ENCODE peak calls at places on chromosomes 6 and 20, in nine cellular contexts. One of them, this sample, is unnamed.

GRCh38 chr6:97059473-97059872 is 134.9 kb downstream of the KLHL32 start:
- DNase-seq in nephron progenitor cell: no peak
- DNase-seq in astrocyte of the cerebellum: peak; percentile 16
- DNase-seq in EH: peak; percentile 44
- DNase-seq in stomach: no peak
- DNase-seq in A549: peak; percentile 9
- DNase-seq in glomerular endothelial cell: no peak
- DNase-seq in GM12892: no peak
- DNase-seq in stimulated activated CD8-positive, alpha-beta memory T cell treated with anti-CD3 and anti-CD28 coated beads, Interleukin-15, amount 100 ng/mL, for 1 hour: no peak
- DNase-seq in this sample: no peak

GRCh38 chr6:46378882-46379405 is 112.3 kb downstream of the RCAN2 start:
- DNase-seq in nephron progenitor cell: no peak
- DNase-seq in astrocyte of the cerebellum: no peak
- DNase-seq in EH: no peak
- DNase-seq in stomach: no peak
- DNase-seq in A549: no peak
- DNase-seq in glomerular endothelial cell: no peak
- DNase-seq in GM12892: no peak
- DNase-seq in stimulated activated CD8-positive, alpha-beta memory T cell treated with anti-CD3 and anti-CD28 coated beads, Interleukin-15, amount 100 ng/mL, for 1 hour: no peak
- DNase-seq in this sample: no peak

GRCh38 chr6:163771180-163771579 is 356.7 kb downstream of the QKI start:
- DNase-seq in nephron progenitor cell: no peak
- DNase-seq in astrocyte of the cerebellum: no peak
- DNase-seq in EH: no peak
- DNase-seq in stomach: no peak
- DNase-seq in A549: no peak
- DNase-seq in glomerular endothelial cell: no peak
- DNase-seq in GM12892: no peak
- DNase-seq in stimulated activated CD8-positive, alpha-beta memory T cell treated with anti-CD3 and anti-CD28 coated beads, Interleukin-15, amount 100 ng/mL, for 1 hour: no peak
- DNase-seq in this sample: no peak

GRCh38 chr6:99801805-99802204 is 192.2 kb downstream of the MCHR2 start:
- DNase-seq in nephron progenitor cell: no peak
- DNase-seq in astrocyte of the cerebellum: no peak
- DNase-seq in EH: no peak
- DNase-seq in stomach: no peak
- DNase-seq in A549: no peak
- DNase-seq in glomerular endothelial cell: no peak
- DNase-seq in GM12892: no peak
- DNase-seq in stimulated activated CD8-positive, alpha-beta memory T cell treated with anti-CD3 and anti-CD28 coated beads, Interleukin-15, amount 100 ng/mL, for 1 hour: no peak
- DNase-seq in this sample: no peak

GRCh38 chr6:139373928-139374356 is 506 bp downstream of the CITED2 start:
- DNase-seq in nephron progenitor cell: no peak
- DNase-seq in astrocyte of the cerebellum: no peak
- DNase-seq in EH: no peak
- DNase-seq in stomach: no peak
- DNase-seq in A549: no peak
- DNase-seq in glomerular endothelial cell: no peak
- DNase-seq in GM12892: no peak
- DNase-seq in stimulated activated CD8-positive, alpha-beta memory T cell treated with anti-CD3 and anti-CD28 coated beads, Interleukin-15, amount 100 ng/mL, for 1 hour: peak; percentile 8
- DNase-seq in this sample: no peak

GRCh38 chr6:166752928-166753721 is 126.1 kb upstream of the RPS6KA2 start:
- DNase-seq in nephron progenitor cell: no peak
- DNase-seq in astrocyte of the cerebellum: no peak
- DNase-seq in EH: no peak
- DNase-seq in stomach: no peak
- DNase-seq in A549: no peak
- DNase-seq in glomerular endothelial cell: no peak
- DNase-seq in GM12892: no peak
- DNase-seq in stimulated activated CD8-positive, alpha-beta memory T cell treated with anti-CD3 and anti-CD28 coated beads, Interleukin-15, amount 100 ng/mL, for 1 hour: no peak
- DNase-seq in this sample: no peak

GRCh38 chr20:32184953-32185603 is 22.5 kb downstream of the PLAGL2 start:
- DNase-seq in nephron progenitor cell: no peak
- DNase-seq in astrocyte of the cerebellum: no peak
- DNase-seq in EH: no peak
- DNase-seq in stomach: no peak
- DNase-seq in A549: no peak
- DNase-seq in glomerular endothelial cell: no peak
- DNase-seq in GM12892: no peak
- DNase-seq in stimulated activated CD8-positive, alpha-beta memory T cell treated with anti-CD3 and anti-CD28 coated beads, Interleukin-15, amount 100 ng/mL, for 1 hour: no peak
- DNase-seq in this sample: no peak

GRCh38 chr6:168927026-168927425 is 326.6 kb downstream of the THBS2 start:
- DNase-seq in nephron progenitor cell: no peak
- DNase-seq in astrocyte of the cerebellum: no peak
- DNase-seq in EH: no peak
- DNase-seq in stomach: no peak
- DNase-seq in A549: no peak
- DNase-seq in glomerular endothelial cell: no peak
- DNase-seq in GM12892: no peak
- DNase-seq in stimulated activated CD8-positive, alpha-beta memory T cell treated with anti-CD3 and anti-CD28 coated beads, Interleukin-15, amount 100 ng/mL, for 1 hour: no peak
- DNase-seq in this sample: no peak

GRCh38 chr6:10194816-10195639 is 219.8 kb downstream of the TFAP2A start:
- DNase-seq in nephron progenitor cell: no peak
- DNase-seq in astrocyte of the cerebellum: no peak
- DNase-seq in EH: peak; percentile 76
- DNase-seq in stomach: no peak
- DNase-seq in A549: no peak
- DNase-seq in glomerular endothelial cell: no peak
- DNase-seq in GM12892: no peak
- DNase-seq in stimulated activated CD8-positive, alpha-beta memory T cell treated with anti-CD3 and anti-CD28 coated beads, Interleukin-15, amount 100 ng/mL, for 1 hour: no peak
- DNase-seq in this sample: no peak

GRCh38 chr6:113936093-113936934 is 34.6 kb downstream of the HDAC2 start:
- DNase-seq in nephron progenitor cell: peak; percentile 10
- DNase-seq in astrocyte of the cerebellum: peak; percentile 52
- DNase-seq in EH: peak; percentile 72
- DNase-seq in stomach: no peak
- DNase-seq in A549: peak; percentile 54
- DNase-seq in glomerular endothelial cell: peak; percentile 54
- DNase-seq in GM12892: no peak
- DNase-seq in stimulated activated CD8-positive, alpha-beta memory T cell treated with anti-CD3 and anti-CD28 coated beads, Interleukin-15, amount 100 ng/mL, for 1 hour: no peak
- DNase-seq in this sample: no peak

GRCh38 chr20:57753332-57754164 is 43.7 kb upstream of the PMEPA1 start:
- DNase-seq in nephron progenitor cell: no peak
- DNase-seq in astrocyte of the cerebellum: no peak
- DNase-seq in EH: no peak
- DNase-seq in stomach: no peak
- DNase-seq in A549: no peak
- DNase-seq in glomerular endothelial cell: no peak
- DNase-seq in GM12892: no peak
- DNase-seq in stimulated activated CD8-positive, alpha-beta memory T cell treated with anti-CD3 and anti-CD28 coated beads, Interleukin-15, amount 100 ng/mL, for 1 hour: no peak
- DNase-seq in this sample: no peak

GRCh38 chr6:106089981-106090380 is 3.8 kb downstream of the PRDM1 start:
- DNase-seq in nephron progenitor cell: no peak
- DNase-seq in astrocyte of the cerebellum: no peak
- DNase-seq in EH: peak; percentile 73
- DNase-seq in stomach: no peak
- DNase-seq in A549: no peak
- DNase-seq in glomerular endothelial cell: no peak
- DNase-seq in GM12892: no peak
- DNase-seq in stimulated activated CD8-positive, alpha-beta memory T cell treated with anti-CD3 and anti-CD28 coated beads, Interleukin-15, amount 100 ng/mL, for 1 hour: no peak
- DNase-seq in this sample: no peak

GRCh38 chr6:52647199-52647598 is 23.7 kb upstream of the TMEM14A start:
- DNase-seq in nephron progenitor cell: no peak
- DNase-seq in astrocyte of the cerebellum: no peak
- DNase-seq in EH: peak; percentile 67
- DNase-seq in stomach: no peak
- DNase-seq in A549: no peak
- DNase-seq in glomerular endothelial cell: no peak
- DNase-seq in GM12892: no peak
- DNase-seq in stimulated activated CD8-positive, alpha-beta memory T cell treated with anti-CD3 and anti-CD28 coated beads, Interleukin-15, amount 100 ng/mL, for 1 hour: no peak
- DNase-seq in this sample: no peak

GRCh38 chr6:38259736-38260135 is 380.0 kb downstream of the BTBD9 start:
- DNase-seq in nephron progenitor cell: no peak
- DNase-seq in astrocyte of the cerebellum: no peak
- DNase-seq in EH: peak; percentile 83
- DNase-seq in stomach: no peak
- DNase-seq in A549: no peak
- DNase-seq in glomerular endothelial cell: peak; percentile 36
- DNase-seq in GM12892: no peak
- DNase-seq in stimulated activated CD8-positive, alpha-beta memory T cell treated with anti-CD3 and anti-CD28 coated beads, Interleukin-15, amount 100 ng/mL, for 1 hour: no peak
- DNase-seq in this sample: no peak

GRCh38 chr20:45920795-45921617 is 9.1 kb upstream of the PLTP start:
- DNase-seq in nephron progenitor cell: no peak
- DNase-seq in astrocyte of the cerebellum: no peak
- DNase-seq in EH: no peak
- DNase-seq in stomach: no peak
- DNase-seq in A549: no peak
- DNase-seq in glomerular endothelial cell: no peak
- DNase-seq in GM12892: no peak
- DNase-seq in stimulated activated CD8-positive, alpha-beta memory T cell treated with anti-CD3 and anti-CD28 coated beads, Interleukin-15, amount 100 ng/mL, for 1 hour: no peak
- DNase-seq in this sample: no peak

GRCh38 chr6:165811512-165811911 is 148.5 kb upstream of the PDE10A start:
- DNase-seq in nephron progenitor cell: no peak
- DNase-seq in astrocyte of the cerebellum: no peak
- DNase-seq in EH: no peak
- DNase-seq in stomach: no peak
- DNase-seq in A549: no peak
- DNase-seq in glomerular endothelial cell: no peak
- DNase-seq in GM12892: no peak
- DNase-seq in stimulated activated CD8-positive, alpha-beta memory T cell treated with anti-CD3 and anti-CD28 coated beads, Interleukin-15, amount 100 ng/mL, for 1 hour: no peak
- DNase-seq in this sample: no peak

GRCh38 chr6:9456241-9456658 is 958.6 kb downstream of the TFAP2A start:
- DNase-seq in nephron progenitor cell: peak; percentile 3
- DNase-seq in astrocyte of the cerebellum: no peak
- DNase-seq in EH: no peak
- DNase-seq in stomach: no peak
- DNase-seq in A549: no peak
- DNase-seq in glomerular endothelial cell: no peak
- DNase-seq in GM12892: no peak
- DNase-seq in stimulated activated CD8-positive, alpha-beta memory T cell treated with anti-CD3 and anti-CD28 coated beads, Interleukin-15, amount 100 ng/mL, for 1 hour: no peak
- DNase-seq in this sample: no peak

GRCh38 chr20:25750765-25751696 is 54.4 kb upstream of the ZNF337 start:
- DNase-seq in nephron progenitor cell: no peak
- DNase-seq in astrocyte of the cerebellum: no peak
- DNase-seq in EH: peak; percentile 57
- DNase-seq in stomach: peak; percentile 58
- DNase-seq in A549: peak; percentile 77
- DNase-seq in glomerular endothelial cell: no peak
- DNase-seq in GM12892: peak; percentile 39
- DNase-seq in stimulated activated CD8-positive, alpha-beta memory T cell treated with anti-CD3 and anti-CD28 coated beads, Interleukin-15, amount 100 ng/mL, for 1 hour: peak; percentile 24
- DNase-seq in this sample: peak; percentile 36

GRCh38 chr6:13175759-13176158 is 152.6 kb downstream of the TBC1D7 start:
- DNase-seq in nephron progenitor cell: no peak
- DNase-seq in astrocyte of the cerebellum: no peak
- DNase-seq in EH: no peak
- DNase-seq in stomach: no peak
- DNase-seq in A549: no peak
- DNase-seq in glomerular endothelial cell: no peak
- DNase-seq in GM12892: no peak
- DNase-seq in stimulated activated CD8-positive, alpha-beta memory T cell treated with anti-CD3 and anti-CD28 coated beads, Interleukin-15, amount 100 ng/mL, for 1 hour: no peak
- DNase-seq in this sample: no peak

GRCh38 chr6:24325978-24326377 is 31.9 kb downstream of the DCDC2 start:
- DNase-seq in nephron progenitor cell: no peak
- DNase-seq in astrocyte of the cerebellum: no peak
- DNase-seq in EH: no peak
- DNase-seq in stomach: no peak
- DNase-seq in A549: no peak
- DNase-seq in glomerular endothelial cell: no peak
- DNase-seq in GM12892: no peak
- DNase-seq in stimulated activated CD8-positive, alpha-beta memory T cell treated with anti-CD3 and anti-CD28 coated beads, Interleukin-15, amount 100 ng/mL, for 1 hour: no peak
- DNase-seq in this sample: no peak

GRCh38 chr6:4829089-4829488 is 52.9 kb downstream of the CDYL start:
- DNase-seq in nephron progenitor cell: no peak
- DNase-seq in astrocyte of the cerebellum: no peak
- DNase-seq in EH: no peak
- DNase-seq in stomach: no peak
- DNase-seq in A549: no peak
- DNase-seq in glomerular endothelial cell: no peak
- DNase-seq in GM12892: no peak
- DNase-seq in stimulated activated CD8-positive, alpha-beta memory T cell treated with anti-CD3 and anti-CD28 coated beads, Interleukin-15, amount 100 ng/mL, for 1 hour: no peak
- DNase-seq in this sample: no peak

GRCh38 chr6:11241793-11242201 is 9.3 kb upstream of the NEDD9 start:
- DNase-seq in nephron progenitor cell: peak; percentile 67
- DNase-seq in astrocyte of the cerebellum: no peak
- DNase-seq in EH: no peak
- DNase-seq in stomach: peak; percentile 87
- DNase-seq in A549: no peak
- DNase-seq in glomerular endothelial cell: no peak
- DNase-seq in GM12892: no peak
- DNase-seq in stimulated activated CD8-positive, alpha-beta memory T cell treated with anti-CD3 and anti-CD28 coated beads, Interleukin-15, amount 100 ng/mL, for 1 hour: no peak
- DNase-seq in this sample: no peak

GRCh38 chr6:54525731-54526130 is 217.5 kb downstream of the TINAG start:
- DNase-seq in nephron progenitor cell: no peak
- DNase-seq in astrocyte of the cerebellum: peak; percentile 96
- DNase-seq in EH: peak; percentile 45
- DNase-seq in stomach: no peak
- DNase-seq in A549: no peak
- DNase-seq in glomerular endothelial cell: no peak
- DNase-seq in GM12892: no peak
- DNase-seq in stimulated activated CD8-positive, alpha-beta memory T cell treated with anti-CD3 and anti-CD28 coated beads, Interleukin-15, amount 100 ng/mL, for 1 hour: no peak
- DNase-seq in this sample: no peak

GRCh38 chr6:34839696-34840352 is 47.9 kb downstream of the BLTP3A start:
- DNase-seq in nephron progenitor cell: no peak
- DNase-seq in astrocyte of the cerebellum: no peak
- DNase-seq in EH: peak; percentile 19
- DNase-seq in stomach: no peak
- DNase-seq in A549: peak; percentile 4
- DNase-seq in glomerular endothelial cell: no peak
- DNase-seq in GM12892: no peak
- DNase-seq in stimulated activated CD8-positive, alpha-beta memory T cell treated with anti-CD3 and anti-CD28 coated beads, Interleukin-15, amount 100 ng/mL, for 1 hour: no peak
- DNase-seq in this sample: no peak

GRCh38 chr6:29924731-29925130 is 17.6 kb upstream of the HLA-A start:
- DNase-seq in nephron progenitor cell: no peak
- DNase-seq in astrocyte of the cerebellum: no peak
- DNase-seq in EH: no peak
- DNase-seq in stomach: no peak
- DNase-seq in A549: no peak
- DNase-seq in glomerular endothelial cell: no peak
- DNase-seq in GM12892: no peak
- DNase-seq in stimulated activated CD8-positive, alpha-beta memory T cell treated with anti-CD3 and anti-CD28 coated beads, Interleukin-15, amount 100 ng/mL, for 1 hour: no peak
- DNase-seq in this sample: no peak

GRCh38 chr6:88538130-88538706 is 372.1 kb upstream of the CNR1 start:
- DNase-seq in nephron progenitor cell: peak; percentile 71
- DNase-seq in astrocyte of the cerebellum: no peak
- DNase-seq in EH: peak; percentile 22
- DNase-seq in stomach: no peak
- DNase-seq in A549: no peak
- DNase-seq in glomerular endothelial cell: no peak
- DNase-seq in GM12892: no peak
- DNase-seq in stimulated activated CD8-positive, alpha-beta memory T cell treated with anti-CD3 and anti-CD28 coated beads, Interleukin-15, amount 100 ng/mL, for 1 hour: no peak
- DNase-seq in this sample: no peak

GRCh38 chr20:43590036-43590391 is 723 bp upstream of the IFT52 start:
- DNase-seq in nephron progenitor cell: peak; percentile 10
- DNase-seq in astrocyte of the cerebellum: no peak
- DNase-seq in EH: no peak
- DNase-seq in stomach: no peak
- DNase-seq in A549: no peak
- DNase-seq in glomerular endothelial cell: no peak
- DNase-seq in GM12892: no peak
- DNase-seq in stimulated activated CD8-positive, alpha-beta memory T cell treated with anti-CD3 and anti-CD28 coated beads, Interleukin-15, amount 100 ng/mL, for 1 hour: no peak
- DNase-seq in this sample: no peak

GRCh38 chr6:138204303-138204702 is 14.0 kb downstream of the PBOV1 start:
- DNase-seq in nephron progenitor cell: no peak
- DNase-seq in astrocyte of the cerebellum: no peak
- DNase-seq in EH: no peak
- DNase-seq in stomach: no peak
- DNase-seq in A549: no peak
- DNase-seq in glomerular endothelial cell: no peak
- DNase-seq in GM12892: no peak
- DNase-seq in stimulated activated CD8-positive, alpha-beta memory T cell treated with anti-CD3 and anti-CD28 coated beads, Interleukin-15, amount 100 ng/mL, for 1 hour: no peak
- DNase-seq in this sample: no peak

GRCh38 chr6:109330263-109330662 is 52.0 kb downstream of the CD164 start:
- DNase-seq in nephron progenitor cell: no peak
- DNase-seq in astrocyte of the cerebellum: no peak
- DNase-seq in EH: no peak
- DNase-seq in stomach: no peak
- DNase-seq in A549: no peak
- DNase-seq in glomerular endothelial cell: no peak
- DNase-seq in GM12892: no peak
- DNase-seq in stimulated activated CD8-positive, alpha-beta memory T cell treated with anti-CD3 and anti-CD28 coated beads, Interleukin-15, amount 100 ng/mL, for 1 hour: no peak
- DNase-seq in this sample: no peak

GRCh38 chr6:138377844-138378243 is at the start of gene SMIM28:
- DNase-seq in nephron progenitor cell: no peak
- DNase-seq in astrocyte of the cerebellum: no peak
- DNase-seq in EH: no peak
- DNase-seq in stomach: no peak
- DNase-seq in A549: no peak
- DNase-seq in glomerular endothelial cell: no peak
- DNase-seq in GM12892: no peak
- DNase-seq in stimulated activated CD8-positive, alpha-beta memory T cell treated with anti-CD3 and anti-CD28 coated beads, Interleukin-15, amount 100 ng/mL, for 1 hour: no peak
- DNase-seq in this sample: no peak

GRCh38 chr6:81876977-81877376 is 124.5 kb upstream of the TENT5A start:
- DNase-seq in nephron progenitor cell: no peak
- DNase-seq in astrocyte of the cerebellum: no peak
- DNase-seq in EH: peak; percentile 52
- DNase-seq in stomach: no peak
- DNase-seq in A549: no peak
- DNase-seq in glomerular endothelial cell: no peak
- DNase-seq in GM12892: no peak
- DNase-seq in stimulated activated CD8-positive, alpha-beta memory T cell treated with anti-CD3 and anti-CD28 coated beads, Interleukin-15, amount 100 ng/mL, for 1 hour: no peak
- DNase-seq in this sample: no peak

This sample was measured in central memory CD8-positive, alpha-beta T cell.